ENCODE peak calls at places on chromosome 9, in six cellular contexts. U, Q, Y, K, E and N are unnamed samples.

GRCh38 chr9:113477661-113478060 is 14.1 kb downstream of the RGS3 start:
- DNase-seq in U (no peak), Q (no peak), Y (no peak), K (no peak), E (no peak), N (no peak)

GRCh38 chr9:92228628-92229027 is 64.9 kb downstream of the IARS1 start:
- DNase-seq in U (no peak), Q (no peak), Y (no peak), K (no peak), E (no peak), N (no peak)

GRCh38 chr9:79431019-79431679 is 140.6 kb upstream of the TLE4 start:
- DNase-seq in U (no peak), Q (no peak), Y (peak; percentile 31), K (no peak), E (no peak), N (no peak)

GRCh38 chr9:99253134-99253533 is 31.1 kb downstream of the SEC61B start:
- DNase-seq in U (no peak), Q (no peak), Y (no peak), K (no peak), E (no peak), N (no peak)

GRCh38 chr9:90058364-90058763 is 453.6 kb downstream of the GADD45G start:
- DNase-seq in U (no peak), Q (no peak), Y (no peak), K (no peak), E (no peak), N (no peak)

GRCh38 chr9:14343948-14344547 is 30.1 kb upstream of the NFIB start:
- DNase-seq in U (no peak), Q (no peak), Y (no peak), K (no peak), E (peak; percentile 87), N (no peak)

GRCh38 chr9:90180374-90180773 is 462.2 kb downstream of the DIRAS2 start:
- DNase-seq in U (no peak), Q (no peak), Y (no peak), K (no peak), E (no peak), N (no peak)

GRCh38 chr9:90420714-90421513 is 221.7 kb downstream of the DIRAS2 start:
- DNase-seq in U (peak; percentile 28), Q (no peak), Y (peak; percentile 72), K (peak; percentile 95), E (no peak), N (no peak)

GRCh38 chr9:111910428-111910827 is 13.8 kb downstream of the UGCG start:
- DNase-seq in U (no peak), Q (no peak), Y (no peak), K (no peak), E (no peak), N (no peak)

GRCh38 chr9:128555180-128555721 is 2.9 kb downstream of the SPTAN1 start:
- DNase-seq in U (peak; percentile 82), Q (no peak), Y (no peak), K (no peak), E (no peak), N (no peak)

GRCh38 chr9:104276709-104277245 is 182.7 kb downstream of the SMC2 start:
- DNase-seq in U (peak; percentile 13), Q (no peak), Y (no peak), K (no peak), E (no peak), N (no peak)

GRCh38 chr9:14347408-14348224 is 33.7 kb upstream of the NFIB start:
- DNase-seq in U (peak; percentile 49), Q (no peak), Y (no peak), K (no peak), E (peak; percentile 66), N (peak; percentile 1)

GRCh38 chr9:130565792-130566191 is 13.6 kb upstream of the FUBP3 start:
- DNase-seq in U (no peak), Q (no peak), Y (no peak), K (no peak), E (no peak), N (no peak)

GRCh38 chr9:124849801-124850200 is 3.5 kb upstream of the WDR38 start:
- DNase-seq in U (no peak), Q (no peak), Y (no peak), K (no peak), E (no peak), N (no peak)

GRCh38 chr9:22840641-22841040 is 394.0 kb downstream of the DMRTA1 start:
- DNase-seq in U (no peak), Q (no peak), Y (no peak), K (no peak), E (no peak), N (no peak)

GRCh38 chr9:135574943-135575342 is 13.4 kb downstream of the PAEP start:
- DNase-seq in U (no peak), Q (no peak), Y (no peak), K (no peak), E (no peak), N (no peak)

GRCh38 chr9:71693607-71694006 is 74.7 kb downstream of the CEMIP2 start:
- DNase-seq in U (no peak), Q (no peak), Y (no peak), K (no peak), E (no peak), N (no peak)

GRCh38 chr9:83706703-83707517 is 848 bp downstream of the UBQLN1 start:
- DNase-seq in U (peak; percentile 61), Q (peak; percentile 82), Y (peak; percentile 11), K (no peak), E (peak; percentile 12), N (peak; percentile 63)

GRCh38 chr9:77000330-77000729 is 19.1 kb upstream of the FOXB2 start:
- DNase-seq in U (no peak), Q (no peak), Y (no peak), K (no peak), E (no peak), N (no peak)

GRCh38 chr9:21160178-21160577 is 6.3 kb downstream of the IFNA21 start:
- DNase-seq in U (no peak), Q (peak; percentile 80), Y (no peak), K (no peak), E (no peak), N (no peak)

GRCh38 chr9:137318565-137318964 is 16.5 kb upstream of the NRARP start:
- DNase-seq in U (no peak), Q (no peak), Y (no peak), K (no peak), E (no peak), N (no peak)

GRCh38 chr9:38629511-38629910 is 9.1 kb upstream of the ANKRD18A start:
- DNase-seq in U (no peak), Q (no peak), Y (no peak), K (no peak), E (no peak), N (no peak)

GRCh38 chr9:113604393-113604792 is 140.9 kb downstream of the RGS3 start:
- DNase-seq in U (no peak), Q (no peak), Y (no peak), K (no peak), E (no peak), N (no peak)